ENCODE peak calls at places on chromosomes 1 and 21, in six cellular contexts. E, V, I, Y, F and R are unnamed samples.

GRCh38 chr1:87972818-87973217 is 644.1 kb downstream of the LMO4 start:
- DNase-seq in E (no peak), V (no peak), I (no peak), Y (no peak), F (no peak), R (no peak)

GRCh38 chr21:19767546-19767945 is 1230.7 kb upstream of the NCAM2 start:
- DNase-seq in E (no peak), V (no peak), I (no peak), Y (no peak), F (no peak), R (no peak)

GRCh38 chr1:214379254-214379970 is 98.5 kb downstream of the SMYD2 start:
- DNase-seq in E (no peak), V (no peak), I (no peak), Y (no peak), F (no peak), R (no peak)

GRCh38 chr1:182897696-182898095 is 55.3 kb downstream of the SHCBP1L start:
- DNase-seq in E (no peak), V (no peak), I (no peak), Y (no peak), F (no peak), R (peak; percentile 27)

GRCh38 chr1:241600496-241600901 is 39.7 kb downstream of the CHML start:
- DNase-seq in E (peak; percentile 23), V (no peak), I (no peak), Y (no peak), F (no peak), R (no peak)

GRCh38 chr1:151832318-151832984 is 849 bp upstream of the RORC start:
- DNase-seq in E (no peak), V (no peak), I (peak; percentile 57), Y (no peak), F (peak; percentile 70), R (peak; percentile 98)

GRCh38 chr1:230393722-230394121 is 32.4 kb downstream of the PGBD5 start:
- DNase-seq in E (no peak), V (no peak), I (peak; percentile 36), Y (no peak), F (no peak), R (no peak)

GRCh38 chr1:52037402-52037814 is 3.8 kb upstream of the KTI12 start:
- DNase-seq in E (no peak), V (no peak), I (no peak), Y (no peak), F (peak; percentile 97), R (no peak)

GRCh38 chr1:206700445-206701036 is 15.8 kb downstream of the MAPKAPK2 start:
- DNase-seq in E (no peak), V (no peak), I (no peak), Y (no peak), F (no peak), R (no peak)

GRCh38 chr1:79004916-79005315 is 1.6 kb downstream of the ADGRL4 start:
- DNase-seq in E (no peak), V (no peak), I (no peak), Y (no peak), F (no peak), R (no peak)

GRCh38 chr1:53465023-53465957 is 6.1 kb downstream of the DMRTB1 start:
- DNase-seq in E (no peak), V (no peak), I (peak; percentile 65), Y (no peak), F (no peak), R (no peak)

GRCh38 chr1:37112427-37112826 is 78.1 kb upstream of the GRIK3 start:
- DNase-seq in E (no peak), V (no peak), I (no peak), Y (no peak), F (no peak), R (no peak)

GRCh38 chr1:53826367-53826766 is 11.7 kb downstream of the NDC1 start:
- DNase-seq in E (no peak), V (peak; percentile 42), I (no peak), Y (no peak), F (no peak), R (no peak)

GRCh38 chr1:240194120-240194519 is 102.4 kb downstream of the FMN2 start:
- DNase-seq in E (no peak), V (no peak), I (no peak), Y (no peak), F (no peak), R (no peak)

GRCh38 chr1:10755977-10756521 is 40.4 kb downstream of the CASZ1 start:
- DNase-seq in E (no peak), V (peak; percentile 83), I (peak; percentile 89), Y (no peak), F (no peak), R (no peak)

GRCh38 chr1:16131636-16132324 is 24.1 kb downstream of the EPHA2 start:
- DNase-seq in E (no peak), V (no peak), I (no peak), Y (no peak), F (no peak), R (no peak)

GRCh38 chr1:160625725-160626498 is 20.9 kb downstream of the SLAMF1 start:
- DNase-seq in E (no peak), V (no peak), I (no peak), Y (no peak), F (no peak), R (no peak)

GRCh38 chr1:8639165-8639564 is 178.3 kb downstream of the RERE start:
- DNase-seq in E (no peak), V (no peak), I (no peak), Y (no peak), F (no peak), R (no peak)

GRCh38 chr1:7070389-7071029 is 285.3 kb downstream of the CAMTA1 start:
- DNase-seq in E (peak; percentile 3), V (peak; percentile 64), I (peak; percentile 87), Y (peak; percentile 81), F (peak; percentile 43), R (peak; percentile 61)

GRCh38 chr1:8040586-8040985 is 14.5 kb upstream of the ERRFI1 start:
- DNase-seq in E (no peak), V (no peak), I (no peak), Y (no peak), F (peak; percentile 96), R (peak; percentile 83)

GRCh38 chr1:74732960-74733615 is at the start of the genes CRYZ and TYW3:
- DNase-seq in E (peak; percentile 87), V (peak; percentile 69), I (peak; percentile 80), Y (peak; percentile 81), F (peak; percentile 91), R (peak; percentile 92)

GRCh38 chr1:32774950-32775634 is 42.1 kb downstream of the YARS1 start:
- DNase-seq in E (no peak), V (no peak), I (peak; percentile 70), Y (no peak), F (no peak), R (no peak)

GRCh38 chr1:239387304-239388231 is 1.2 kb downstream of the CHRM3 start:
- DNase-seq in E (no peak), V (no peak), I (peak; percentile 73), Y (peak; percentile 67), F (no peak), R (no peak)

GRCh38 chr1:63173161-63173560 is 149.2 kb upstream of the FOXD3 start:
- DNase-seq in E (no peak), V (no peak), I (no peak), Y (no peak), F (no peak), R (no peak)

GRCh38 chr1:151653397-151653796 is 41.5 kb downstream of the SNX27 start:
- DNase-seq in E (no peak), V (no peak), I (no peak), Y (no peak), F (no peak), R (no peak)

GRCh38 chr1:171883844-171884243 is 42.5 kb downstream of the DNM3 start:
- DNase-seq in E (no peak), V (no peak), I (no peak), Y (no peak), F (no peak), R (no peak)

GRCh38 chr1:118945460-118945859 is 42.7 kb downstream of the TBX15 start:
- DNase-seq in E (no peak), V (no peak), I (no peak), Y (no peak), F (no peak), R (no peak)
- TF ChIP-seq JUND in E (no peak), V (no peak), I (no peak), Y (no peak), F (no peak), R (no peak)

DNA sequence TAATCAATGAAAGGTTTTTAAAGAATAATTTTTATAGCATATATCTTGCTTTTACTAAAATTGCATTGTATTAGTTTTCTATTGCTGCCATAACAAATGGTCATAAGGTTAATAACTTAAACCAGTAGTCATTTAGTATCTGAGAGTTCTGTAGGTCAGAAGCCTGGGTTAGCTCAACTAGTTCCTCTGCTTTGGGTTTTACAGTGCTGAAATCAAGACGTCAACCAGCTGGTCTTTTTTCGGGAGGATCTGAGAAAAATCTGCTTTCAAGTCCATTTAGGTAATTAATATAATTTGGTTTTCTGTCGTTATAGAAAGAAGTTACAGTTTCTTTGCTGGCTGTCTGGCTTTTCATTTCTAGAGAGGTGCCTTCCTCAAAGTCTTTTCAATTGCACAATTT is 577.7 kb downstream of the MRPL39 start:
- DNase-seq in E (no peak), V (no peak), I (no peak), Y (no peak), F (no peak), R (no peak)
- TF ChIP-seq JUND in E (no peak), V (no peak), I (no peak), Y (no peak), F (no peak), R (no peak)

GRCh38 chr21:43303240-43304178 is 123.4 kb downstream of the SIK1 start:
- DNase-seq in E (no peak), V (peak; percentile 71), I (no peak), Y (no peak), F (no peak), R (no peak)
- TF ChIP-seq JUND in E (no peak), V (no peak), I (no peak), Y (no peak), F (no peak), R (no peak)

GRCh38 chr21:22128671-22129070 is 1130.5 kb downstream of the NCAM2 start:
- DNase-seq in E (no peak), V (no peak), I (no peak), Y (no peak), F (no peak), R (no peak)
- TF ChIP-seq JUND in E (no peak), V (no peak), I (no peak), Y (no peak), F (no peak), R (no peak)

DNA sequence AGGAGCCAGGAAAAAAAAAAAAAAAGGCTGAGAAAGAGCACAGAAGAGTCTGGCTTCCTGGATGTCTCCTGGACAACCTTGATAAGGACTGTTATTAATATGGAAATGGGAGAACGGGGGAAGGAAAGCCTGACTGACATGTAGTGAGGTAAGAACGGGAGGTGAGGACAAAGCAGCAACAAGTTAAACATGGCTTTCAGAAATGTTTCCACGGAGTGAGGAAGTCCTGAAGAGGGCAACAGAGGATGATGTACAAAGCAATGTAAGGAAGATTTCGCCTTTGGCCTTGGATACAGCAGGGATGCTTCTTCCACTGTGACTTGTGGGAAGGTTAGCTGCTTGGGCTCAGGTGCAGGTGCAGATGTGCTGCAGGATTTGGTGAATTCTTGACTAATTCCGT is 11.9 kb upstream of the NIBAN1 start:
- DNase-seq in E (no peak), V (no peak), I (no peak), Y (no peak), F (no peak), R (peak; percentile 45)
- TF ChIP-seq JUND in E (no peak), V (no peak), I (no peak), Y (no peak), F (no peak), R (no peak)

GRCh38 chr1:193142409-193142808 is 20.6 kb downstream of the CDC73 start:
- DNase-seq in E (no peak), V (no peak), I (no peak), Y (no peak), F (no peak), R (no peak)
- TF ChIP-seq JUND in E (no peak), V (no peak), I (no peak), Y (no peak), F (no peak), R (no peak)